ENCODE peak calls at places on chromosomes 1 and 21, in five cellular contexts. Z is psoas muscle, M is T follicular helper cell, S is ovary, K is activated T-cell treated with anti-CD3 and anti-CD28 coated beads for 1 hour. Y is an unnamed sample.

GRCh38 chr1:61448934-61449368 is 276.0 kb downstream of the TM2D1 start:
- DNase-seq in Z (peak), M (no peak), S (peak), K (no peak), Y (no peak)

GRCh38 chr1:25017436-25018109 is 87.5 kb upstream of the RUNX3 start:
- DNase-seq in Z (no peak), M (no peak), S (no peak), K (no peak), Y (no peak)

GRCh38 chr1:9822897-9823692 is 670 bp downstream of the CLSTN1 start:
- DNase-seq in Z (peak), M (no peak), S (peak), K (no peak), Y (peak)

GRCh38 chr1:180674603-180675530 is 43.0 kb downstream of the XPR1 start:
- DNase-seq in Z (no peak), M (no peak), S (no peak), K (no peak), Y (no peak)

GRCh38 chr1:154998818-154999650 is 3.6 kb upstream of the ZBTB7B start:
- DNase-seq in Z (peak), M (no peak), S (peak), K (peak), Y (peak)

GRCh38 chr1:155835548-155835947 is 21.5 kb downstream of the GON4L start:
- DNase-seq in Z (no peak), M (no peak), S (no peak), K (no peak), Y (no peak)

GRCh38 chr1:96519851-96520281 is 201.7 kb upstream of the PTBP2 start:
- DNase-seq in Z (no peak), M (no peak), S (no peak), K (no peak), Y (no peak)

GRCh38 chr1:36530261-36530660 is 47.5 kb upstream of the CSF3R start:
- DNase-seq in Z (no peak), M (no peak), S (no peak), K (no peak), Y (no peak)

GRCh38 chr1:78617615-78618026 is 2.6 kb upstream of the IFI44L start:
- DNase-seq in Z (peak), M (peak), S (peak), K (no peak), Y (peak)

GRCh38 chr1:209235170-209235569 is 348.3 kb upstream of the CAMK1G start:
- DNase-seq in Z (no peak), M (no peak), S (no peak), K (no peak), Y (no peak)

GRCh38 chr1:212179394-212180076 is 105.7 kb upstream of the PPP2R5A start:
- DNase-seq in Z (no peak), M (no peak), S (no peak), K (no peak), Y (no peak)

GRCh38 chr1:109271458-109271857 is 11.5 kb downstream of the PSRC1 start:
- DNase-seq in Z (no peak), M (no peak), S (no peak), K (no peak), Y (no peak)

GRCh38 chr1:9628541-9629444 is 22.7 kb upstream of the PIK3CD start:
- DNase-seq in Z (no peak), M (peak), S (no peak), K (peak), Y (peak)

GRCh38 chr1:242017580-242018233 is 18.8 kb upstream of the MAP1LC3C start:
- DNase-seq in Z (peak), M (no peak), S (peak), K (peak), Y (no peak)

GRCh38 chr1:38222906-38223305 is 176.3 kb upstream of the POU3F1 start:
- DNase-seq in Z (no peak), M (no peak), S (no peak), K (no peak), Y (no peak)

GRCh38 chr1:39816431-39817090 is 27.9 kb upstream of the BMP8B start:
- DNase-seq in Z (peak), M (peak), S (peak), K (peak), Y (peak)

GRCh38 chr21:32253215-32253641 is 25.6 kb downstream of the MIS18A start:
- DNase-seq in Z (peak), M (no peak), S (peak), K (no peak), Y (no peak)

GRCh38 chr1:221187174-221187573 is 307.9 kb downstream of the HLX start:
- DNase-seq in Z (no peak), M (no peak), S (no peak), K (no peak), Y (no peak)

GRCh38 chr1:36136535-36136934 is 11.5 kb upstream of the COL8A2 start:
- DNase-seq in Z (peak), M (no peak), S (peak), K (no peak), Y (no peak)

GRCh38 chr21:42411891-42412635 is 8.4 kb downstream of the UBASH3A start:
- DNase-seq in Z (no peak), M (no peak), S (no peak), K (no peak), Y (no peak)

GRCh38 chr1:227913446-227913968 is 34.2 kb downstream of the WNT9A start:
- DNase-seq in Z (no peak), M (no peak), S (no peak), K (no peak), Y (no peak)

GRCh38 chr1:13808729-13809131 is 108.7 kb downstream of the PRDM2 start:
- DNase-seq in Z (peak), M (no peak), S (peak), K (no peak), Y (no peak)

GRCh38 chr1:242011879-242012674 is 13.2 kb upstream of the MAP1LC3C start:
- DNase-seq in Z (peak), M (no peak), S (no peak), K (no peak), Y (no peak)

GRCh38 chr1:183191833-183192232 is 5.8 kb downstream of the LAMC2 start:
- DNase-seq in Z (no peak), M (no peak), S (no peak), K (no peak), Y (no peak)

GRCh38 chr1:81208441-81208840 is 592.3 kb upstream of the ADGRL2 start:
- DNase-seq in Z (no peak), M (no peak), S (no peak), K (no peak), Y (no peak)

GRCh38 chr1:3745590-3746381 is 6.5 kb upstream of the CCDC27 start:
- DNase-seq in Z (no peak), M (no peak), S (no peak), K (no peak), Y (no peak)

GRCh38 chr1:229664133-229664689 is 38.2 kb downstream of the URB2 start:
- DNase-seq in Z (peak), M (peak), S (no peak), K (peak), Y (peak)

GRCh38 chr1:229237320-229237719 is 33.6 kb upstream of the RAB4A start:
- DNase-seq in Z (no peak), M (no peak), S (no peak), K (no peak), Y (no peak)

GRCh38 chr1:30706528-30706927 is 16.9 kb downstream of the MATN1 start:
- DNase-seq in Z (peak), M (no peak), S (no peak), K (no peak), Y (no peak)

GRCh38 chr1:45730075-45730779 is 20.2 kb downstream of the IPP start:
- DNase-seq in Z (no peak), M (no peak), S (no peak), K (no peak), Y (no peak)

GRCh38 chr21:38887062-38887686 is 81.4 kb downstream of the ETS2 start:
- DNase-seq in Z (no peak), M (no peak), S (no peak), K (no peak), Y (no peak)

GRCh38 chr1:60156371-60156770 is 82.8 kb upstream of the C1orf87 start:
- DNase-seq in Z (no peak), M (no peak), S (no peak), K (no peak), Y (no peak)

GRCh38 chr1:206866062-206866461 is 639 bp downstream of the IL20 start:
- DNase-seq in Z (no peak), M (no peak), S (no peak), K (no peak), Y (no peak)

GRCh38 chr1:18646091-18646775 is 15.6 kb downstream of the PAX7 start:
- DNase-seq in Z (no peak), M (no peak), S (no peak), K (no peak), Y (no peak)